ENCODE peak calls at places on chromosomes 11 and 22, in ten cellular contexts. W is A172, B is HFF-Myc, I is fibroblast of mammary gland, H is EH, X is SHP77 treated with DMSO at 0.1 percent for 48 hours, N is skeletal muscle cell, Q is NCI-H345, J is nucleus accumbens, Y is AG04449. R is an unnamed sample.

GRCh38 chr22:24444251-24444650 is 16.9 kb downstream of the ADORA2A start:
- DNase-seq in N (no peak), X (no peak), Y (no peak), I (no peak), J (no peak), W (no peak), Q (no peak), H (no peak), B (no peak), R (no peak)

GRCh38 chr11:126465573-126466287 is 110.2 kb downstream of the ST3GAL4 start:
- DNase-seq in I (no peak), Q (no peak), X (peak), J (no peak), Y (no peak), H (peak), W (peak), B (no peak), N (no peak), R (peak)

GRCh38 chr22:23107487-23108323 is 34.1 kb downstream of the RSPH14 start:
- DNase-seq in B (no peak), N (no peak), H (no peak), X (peak), Y (no peak), W (no peak), J (no peak), Q (no peak), I (no peak), R (peak)

GRCh38 chr11:87866951-87867350 is 308.3 kb downstream of the RAB38 start:
- DNase-seq in J (no peak), B (no peak), X (no peak), I (no peak), H (no peak), N (no peak), W (no peak), Q (no peak), Y (no peak), R (no peak)

GRCh38 chr11:124943242-124943641 is 7.4 kb upstream of the HEPACAM start:
- DNase-seq in J (peak), N (no peak), I (no peak), Y (no peak), Q (no peak), H (peak), B (no peak), W (no peak), X (no peak), R (no peak)

GRCh38 chr11:69848196-69848595 is 29.0 kb upstream of the FGF3 start:
- DNase-seq in Q (no peak), J (no peak), I (no peak), N (no peak), Y (peak), X (no peak), W (no peak), H (peak), B (no peak), R (no peak)

GRCh38 chr11:19660076-19660475 is 52.6 kb upstream of the NAV2 start:
- DNase-seq in Y (no peak), Q (peak), I (peak), X (no peak), J (no peak), H (peak), W (peak), B (no peak), N (no peak), R (peak)

GRCh38 chr11:67436459-67437081 is 912 bp downstream of the PTPRCAP start:
- DNase-seq in B (no peak), Q (no peak), J (no peak), I (no peak), Y (no peak), X (no peak), H (no peak), N (no peak), W (no peak), R (peak)

GRCh38 chr11:23143031-23143430 is 282.8 kb upstream of the CCDC179 start:
- DNase-seq in I (no peak), X (no peak), B (no peak), W (no peak), Q (peak), H (no peak), J (no peak), N (no peak), Y (no peak), R (no peak)

GRCh38 chr11:68897441-68897840 is 6.2 kb downstream of the MRPL21 start:
- DNase-seq in B (no peak), I (no peak), W (no peak), J (no peak), Q (no peak), Y (no peak), X (no peak), H (no peak), N (no peak), R (no peak)

GRCh38 chr22:24066260-24066659 is 55.2 kb downstream of the CABIN1 start:
- DNase-seq in H (no peak), I (no peak), J (no peak), X (no peak), W (no peak), N (no peak), Q (no peak), Y (no peak), B (no peak), R (peak)

GRCh38 chr11:94825111-94825880 is 57.1 kb downstream of the AMOTL1 start:
- DNase-seq in W (no peak), I (no peak), N (no peak), Y (no peak), Q (no peak), X (no peak), B (no peak), J (no peak), H (no peak), R (no peak)

GRCh38 chr11:84800755-84801346 is 826.3 kb downstream of the DLG2 start:
- DNase-seq in W (peak), J (no peak), Y (peak), I (peak), X (peak), H (peak), Q (no peak), B (peak), N (no peak), R (peak)

GRCh38 chr11:75654314-75654713 is 14.5 kb downstream of the MAP6 start:
- DNase-seq in H (peak), W (peak), Q (no peak), N (no peak), Y (peak), B (no peak), X (no peak), I (peak), J (no peak), R (peak)

GRCh38 chr11:78742430-78742829 is 167.8 kb upstream of the NARS2 start:
- DNase-seq in N (no peak), J (no peak), W (no peak), X (peak), Q (peak), H (no peak), I (peak), Y (no peak), B (no peak), R (no peak)

GRCh38 chr11:105057432-105057831 is 12.3 kb upstream of the CARD16 start:
- DNase-seq in Y (no peak), W (no peak), J (no peak), B (no peak), I (no peak), H (no peak), Q (no peak), N (no peak), X (no peak), R (no peak)

GRCh38 chr11:13313005-13313819 is 35.6 kb downstream of the BMAL1 start:
- DNase-seq in N (no peak), J (no peak), B (no peak), H (no peak), I (peak), W (no peak), Y (no peak), X (no peak), Q (no peak), R (no peak)

GRCh38 chr11:46322759-46323158 is 24.5 kb upstream of the DGKZ start:
- DNase-seq in W (no peak), X (no peak), B (no peak), Y (no peak), H (peak), Q (no peak), I (peak), N (no peak), J (no peak), R (no peak)

GRCh38 chr22:42190274-42190673 is 59.7 kb upstream of the CYP2D6 start:
- DNase-seq in I (peak), Y (no peak), Q (no peak), W (no peak), X (no peak), N (no peak), H (peak), J (no peak), B (no peak), R (no peak)

GRCh38 chr11:57805780-57806179 is 44.2 kb downstream of the CTNND1 start:
- DNase-seq in W (no peak), N (no peak), J (no peak), B (no peak), H (no peak), I (no peak), Y (no peak), Q (no peak), X (no peak), R (no peak)

GRCh38 chr11:96218013-96218412 is 125.0 kb downstream of the MAML2 start:
- DNase-seq in I (no peak), H (no peak), W (no peak), Y (no peak), J (no peak), B (no peak), Q (no peak), N (no peak), X (no peak), R (no peak)

R was measured in myocyte.